ENCODE peak calls at places on chromosomes 16 and 17, in four cellular contexts. F is WTC11, M is HEK293T, E is K562. B is an unnamed sample.

GRCh38 chr17:45147581-45148182 is 593 bp upstream of the HEXIM1 start:
- DNase-seq in M (peak), F (peak), E (peak), B (peak)

GRCh38 chr16:28604186-28604565 is 5.7 kb downstream of the SULT1A1 start:
- DNase-seq in F (no peak), M (no peak), E (no peak), B (no peak)

GRCh38 chr17:16297367-16298139 is 55.7 kb downstream of the CENPV start:
- DNase-seq in E (no peak), M (no peak), F (peak), B (peak)

GRCh38 chr17:30230596-30231125 is 4.8 kb downstream of the SLC6A4 start:
- DNase-seq in F (no peak), E (no peak), M (no peak), B (no peak)

GRCh38 chr16:25966172-25967097 is 274.7 kb downstream of the HS3ST4 start:
- DNase-seq in M (no peak), F (no peak), E (no peak), B (no peak)

GRCh38 chr16:25838724-25839186 is 147.0 kb downstream of the HS3ST4 start:
- DNase-seq in E (peak), F (peak), M (peak), B (peak)

GRCh38 chr17:72556944-72557826 is 436.4 kb downstream of the SOX9 start:
- DNase-seq in M (peak), E (peak), F (peak), B (peak)

GRCh38 chr17:77361986-77362620 is 221.3 kb downstream of the SEC14L1 start:
- DNase-seq in E (no peak), F (no peak), M (no peak), B (no peak)

GRCh38 chr17:37791434-37791833 is 46.6 kb upstream of the HNF1B start:
- DNase-seq in M (peak), E (peak), F (peak), B (peak)

GRCh38 chr17:47916489-47917208 is 20.6 kb downstream of the SP2 start:
- DNase-seq in F (no peak), E (no peak), M (no peak), B (no peak)

GRCh38 chr17:80663783-80664206 is 119.2 kb downstream of the RPTOR start:
- DNase-seq in F (no peak), E (no peak), M (no peak), B (no peak)

GRCh38 chr17:49926886-49927285 is 42.1 kb upstream of the DLX4 start:
- DNase-seq in E (peak), F (no peak), M (no peak), B (no peak)

GRCh38 chr16:50553182-50553710 is 5.0 kb downstream of the NKD1 start:
- DNase-seq in F (no peak), E (no peak), M (no peak), B (no peak)

GRCh38 chr17:66654341-66654740 is 180.6 kb upstream of the CACNG5 start:
- DNase-seq in M (no peak), E (no peak), F (no peak), B (no peak)

GRCh38 chr16:24993722-24994686 is 21.2 kb downstream of the ARHGAP17 start:
- DNase-seq in E (peak), M (no peak), F (no peak), B (peak)

GRCh38 chr16:31090540-31090939 is 1.8 kb upstream of the PRSS53 start:
- DNase-seq in F (no peak), M (no peak), E (no peak), B (no peak)

GRCh38 chr16:60989592-60989991 is 1046.6 kb downstream of the CDH8 start:
- DNase-seq in M (no peak), E (no peak), F (no peak), B (no peak)

DNA sequence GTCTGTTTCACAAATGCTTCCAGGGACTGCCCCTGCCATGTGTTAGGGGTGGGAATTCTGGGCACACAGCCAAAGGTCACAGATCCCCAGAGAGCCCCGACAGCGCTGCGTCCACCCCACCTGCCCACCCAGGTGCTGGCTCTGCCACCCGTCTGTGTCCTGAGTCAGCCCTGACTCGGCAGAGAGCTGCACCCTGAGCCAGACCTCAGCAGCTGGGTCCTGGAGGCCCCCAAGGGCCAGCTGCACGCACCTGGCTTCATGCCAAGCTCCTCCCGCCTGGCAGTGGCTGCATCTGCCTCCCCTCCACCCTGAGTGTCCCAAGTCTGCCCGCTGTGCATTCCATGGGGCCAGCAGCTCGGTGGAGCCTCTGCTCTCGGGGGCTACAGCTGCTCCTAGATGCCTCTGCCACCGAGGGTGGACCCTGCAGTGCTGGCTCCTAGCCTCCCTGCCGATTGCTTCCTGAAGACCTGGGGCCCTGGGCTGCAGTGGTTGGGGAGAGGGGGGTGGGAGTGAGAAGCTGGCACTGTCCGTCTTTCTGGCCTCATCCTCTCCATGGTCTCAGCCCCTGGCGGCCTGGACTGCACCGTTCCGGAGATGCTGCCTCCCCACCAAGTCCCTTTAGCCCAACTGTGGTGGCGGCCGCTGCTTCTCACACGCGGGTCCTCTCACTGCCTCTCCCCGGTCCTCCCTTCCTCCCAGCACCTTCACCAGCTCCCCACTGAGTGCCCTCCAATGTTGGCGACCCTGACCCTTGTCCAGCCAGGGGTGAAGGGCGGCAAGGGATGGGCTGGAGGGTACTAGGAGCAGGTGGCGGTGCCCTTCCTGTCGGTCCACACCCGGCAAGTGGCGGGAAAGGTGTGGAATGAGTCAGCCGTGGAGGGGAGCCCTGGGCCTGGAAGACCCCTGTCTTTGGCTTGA is 3.0 kb downstream of the SECTM1 start:
- DNase-seq in F (no peak), E (peak), M (no peak), B (peak)
- TF ChIP-seq ELF4 in F (no peak), E (no peak), M (no peak), B (no peak)

GRCh38 chr16:85354623-85355514 is 242.6 kb upstream of the CIBAR2 start:
- DNase-seq in E (peak), M (no peak), F (no peak), B (no peak)

GRCh38 chr16:85352221-85352620 is 239.9 kb upstream of the CIBAR2 start:
- DNase-seq in E (no peak), F (no peak), M (no peak), B (no peak)

GRCh38 chr16:85353013-85353412 is 240.7 kb upstream of the CIBAR2 start:
- DNase-seq in F (no peak), E (no peak), M (no peak), B (no peak)

GRCh38 chr16:85355515-85355837 is 243.2 kb upstream of the CIBAR2 start:
- DNase-seq in M (no peak), F (no peak), E (no peak), B (no peak)

GRCh38 chr16:85353839-85354622 is 241.8 kb upstream of the CIBAR2 start:
- DNase-seq in E (no peak), M (no peak), F (no peak), B (no peak)
- TF ChIP-seq ELF4 in E (no peak), M (no peak), F (no peak), B (no peak)

DNA sequence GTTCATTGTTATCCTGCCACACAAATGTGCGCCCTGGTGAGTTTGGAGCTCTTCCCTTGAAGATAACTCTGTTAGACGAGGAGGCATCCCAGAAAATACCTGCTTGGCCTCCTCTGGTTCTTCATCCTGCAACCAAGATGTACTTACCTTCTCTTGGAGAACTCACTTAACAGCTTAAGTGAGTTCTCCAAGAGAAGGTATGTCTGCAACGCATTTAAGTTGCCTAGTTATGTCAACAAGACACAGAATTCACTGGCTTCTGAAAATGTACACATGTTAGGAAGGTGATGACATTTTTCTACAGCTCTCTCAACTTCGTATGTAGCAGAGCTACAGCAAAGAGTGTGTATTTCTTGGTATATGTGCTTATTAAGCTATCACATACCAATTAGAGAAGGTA is 78.6 kb upstream of the NOG start:
- DNase-seq in F (no peak), E (no peak), M (no peak), B (no peak)
- TF ChIP-seq ELF4 in F (no peak), E (no peak), M (no peak), B (no peak)

GRCh38 chr16:11836653-11837244 is 14.6 kb downstream of the RSL1D1 start:
- DNase-seq in M (no peak), F (no peak), E (no peak), B (no peak)
- TF ChIP-seq ELF4 in M (no peak), F (no peak), E (no peak), B (no peak)

GRCh38 chr16:88941933-88942909 is 34.8 kb downstream of the CBFA2T3 start:
- DNase-seq in M (peak), F (peak), E (no peak), B (no peak)
- TF ChIP-seq ELF4 in M (no peak), F (no peak), E (no peak), B (no peak)

DNA sequence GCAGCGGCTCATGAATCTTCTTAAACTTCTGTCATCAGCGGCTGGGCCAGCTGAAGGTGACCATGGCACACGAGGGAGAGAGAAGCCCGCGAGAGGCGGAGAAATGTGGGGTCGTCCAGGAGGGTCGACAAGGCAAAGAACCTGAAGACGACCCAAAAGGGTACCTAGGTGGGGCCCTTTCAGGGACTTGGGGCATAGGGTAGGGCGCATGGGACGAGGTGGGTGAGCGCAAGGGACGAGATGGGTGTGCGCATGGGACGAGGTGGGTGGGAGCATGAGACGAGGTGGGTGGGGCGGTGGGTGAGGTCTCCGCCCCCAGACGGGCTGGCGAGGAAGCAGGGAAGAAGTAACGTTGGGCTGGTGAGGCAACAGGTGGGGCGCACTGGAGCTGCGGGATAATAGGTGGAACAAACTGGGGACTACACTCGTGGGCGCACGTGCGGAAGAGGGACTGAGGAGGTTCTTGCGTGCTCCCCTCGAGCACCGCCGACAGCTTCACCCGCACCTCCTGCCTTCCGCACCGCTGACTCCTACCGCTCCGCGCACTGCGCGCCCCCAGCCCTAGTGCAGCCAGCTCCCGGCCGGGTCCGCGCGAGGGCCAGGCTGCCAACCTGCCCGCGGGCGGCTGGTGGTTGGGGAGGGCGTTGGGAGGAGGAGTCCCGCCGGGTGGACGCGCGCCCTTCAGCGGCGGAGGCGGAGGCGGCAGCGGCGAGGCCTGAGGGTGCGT is 23.2 kb upstream of the CRYM start:
- DNase-seq in M (peak), F (peak), E (peak), B (peak)
- TF ChIP-seq ELF4 in M (no peak), F (no peak), E (no peak), B (no peak)

B was measured in HepG2.